ENCODE peak calls at places on chromosome 17, in nine cellular contexts. L, F, Q, P, U, E, A, O and K are unnamed samples.

GRCh38 chr17:81511800-81512559 is 619 bp downstream of the ACTG1 start:
- DNase-seq in U (no peak), A (peak; percentile 20), E (peak; percentile 54), O (no peak), P (no peak), L (no peak), F (no peak), Q (peak; percentile 31), K (no peak)

GRCh38 chr17:27555364-27555763 is 75.6 kb upstream of the LGALS9 start:
- DNase-seq in Q (no peak), F (no peak), P (no peak), A (no peak), O (no peak), E (no peak), U (no peak), L (no peak), K (no peak)

GRCh38 chr17:17032131-17032692 is 10.0 kb upstream of the MPRIP start:
- DNase-seq in Q (peak; percentile 82), L (peak; percentile 15), O (no peak), E (peak; percentile 79), F (no peak), U (no peak), A (peak; percentile 70), P (peak; percentile 74), K (peak; percentile 51)

GRCh38 chr17:43574896-43575525 is 28.9 kb upstream of the ETV4 start:
- DNase-seq in E (no peak), Q (no peak), P (peak; percentile 76), O (no peak), L (no peak), U (no peak), A (no peak), F (no peak), K (no peak)

GRCh38 chr17:58710948-58711552 is 18.6 kb downstream of the RAD51C start:
- DNase-seq in A (peak; percentile 82), Q (peak; percentile 19), F (no peak), O (no peak), E (peak; percentile 32), U (peak; percentile 25), P (peak; percentile 48), L (peak; percentile 50), K (peak; percentile 61)

GRCh38 chr17:82858376-82859126 is 18.7 kb upstream of the ZNF750 start:
- DNase-seq in Q (peak; percentile 87), L (no peak), U (peak; percentile 32), P (no peak), A (no peak), E (no peak), O (peak; percentile 88), F (no peak), K (peak; percentile 33)

GRCh38 chr17:3551189-3551588 is 6.4 kb downstream of the TRPV3 start:
- DNase-seq in F (no peak), U (no peak), Q (no peak), P (no peak), E (no peak), O (no peak), L (no peak), A (no peak), K (no peak)

GRCh38 chr17:15106540-15106939 is 158.6 kb downstream of the PMP22 start:
- DNase-seq in Q (peak; percentile 60), O (no peak), F (no peak), L (no peak), U (no peak), E (no peak), P (no peak), A (no peak), K (no peak)

GRCh38 chr17:31583795-31584340 is 192.4 kb downstream of the RAB11FIP4 start:
- DNase-seq in P (no peak), F (no peak), O (no peak), E (no peak), U (no peak), A (no peak), Q (no peak), L (no peak), K (no peak)

GRCh38 chr17:21389352-21389751 is 13.2 kb downstream of the KCNJ12 start:
- DNase-seq in F (no peak), Q (no peak), U (no peak), E (no peak), L (no peak), O (no peak), P (no peak), A (no peak), K (no peak)

GRCh38 chr17:73088561-73088960 is 3.9 kb downstream of the SLC39A11 start:
- DNase-seq in P (no peak), F (no peak), Q (no peak), U (no peak), E (no peak), L (no peak), O (no peak), A (no peak), K (no peak)

GRCh38 chr17:17609121-17609520 is 17.6 kb upstream of the PEMT start:
- DNase-seq in L (no peak), A (no peak), U (no peak), O (no peak), F (no peak), Q (no peak), P (no peak), E (no peak), K (no peak)

GRCh38 chr17:6567528-6568185 is 11.3 kb upstream of the PITPNM3 start:
- DNase-seq in L (no peak), Q (peak; percentile 91), P (peak; percentile 33), A (no peak), E (no peak), F (no peak), U (no peak), O (peak; percentile 41), K (no peak)

GRCh38 chr17:9370464-9370863 is 205.2 kb downstream of the STX8 start:
- DNase-seq in A (peak; percentile 63), L (no peak), E (no peak), O (no peak), Q (peak; percentile 59), P (no peak), F (no peak), U (no peak), K (peak; percentile 50)

GRCh38 chr17:1239210-1239609 is 31.0 kb upstream of the BHLHA9 start:
- DNase-seq in L (no peak), O (no peak), E (no peak), A (peak; percentile 90), F (no peak), Q (no peak), P (no peak), U (no peak), K (no peak)

GRCh38 chr17:75087558-75088453 is at the start of gene SLC16A5:
- DNase-seq in L (no peak), Q (peak; percentile 50), A (peak; percentile 84), F (no peak), E (peak; percentile 94), P (no peak), U (peak; percentile 47), O (no peak), K (peak; percentile 86)

GRCh38 chr17:19306160-19307111 is 56.1 kb downstream of the B9D1 start:
- DNase-seq in F (peak; percentile 12), O (no peak), E (peak; percentile 15), P (no peak), U (no peak), Q (no peak), L (no peak), A (no peak), K (no peak)

GRCh38 chr17:8066841-8067775 is 20.4 kb downstream of the ALOX12B start:
- DNase-seq in F (no peak), U (no peak), P (no peak), Q (peak; percentile 60), O (no peak), E (no peak), L (no peak), A (no peak), K (no peak)

GRCh38 chr17:10067446-10068143 is 130.8 kb downstream of the GAS7 start:
- DNase-seq in Q (no peak), E (no peak), L (no peak), U (no peak), F (no peak), A (no peak), O (no peak), P (no peak), K (no peak)

GRCh38 chr17:31266042-31266441 is 31.0 kb downstream of the OMG start:
- DNase-seq in A (no peak), Q (no peak), U (no peak), L (no peak), F (no peak), O (no peak), E (no peak), P (no peak), K (no peak)

GRCh38 chr17:55062921-55063320 is 94.4 kb downstream of the STXBP4 start:
- DNase-seq in P (no peak), E (no peak), F (no peak), O (no peak), L (no peak), A (peak; percentile 8), Q (peak; percentile 68), U (no peak), K (peak; percentile 67)

GRCh38 chr17:5133311-5133710 is 17.5 kb downstream of the USP6 start:
- DNase-seq in U (no peak), O (no peak), E (no peak), P (no peak), L (no peak), F (no peak), A (no peak), Q (no peak), K (no peak)

GRCh38 chr17:66702106-66702936 is 132.6 kb upstream of the CACNG5 start:
- DNase-seq in F (no peak), U (no peak), A (peak; percentile 17), P (no peak), O (no peak), E (no peak), Q (peak; percentile 40), L (no peak), K (no peak)

GRCh38 chr17:64648234-64648633 is 13.9 kb downstream of the SMURF2 start:
- DNase-seq in F (no peak), A (no peak), E (no peak), O (no peak), U (no peak), Q (no peak), P (no peak), L (no peak), K (no peak)

GRCh38 chr17:37488009-37488604 is 1.6 kb upstream of the DUSP14 start:
- DNase-seq in Q (peak; percentile 86), U (no peak), P (peak; percentile 25), F (no peak), E (no peak), A (peak; percentile 96), O (peak; percentile 81), L (peak; percentile 87), K (peak; percentile 99)

GRCh38 chr17:39845052-39845976 is 18.8 kb downstream of the IKZF3 start:
- DNase-seq in F (no peak), O (no peak), L (no peak), P (no peak), A (peak; percentile 4), U (no peak), Q (no peak), E (no peak), K (no peak)

GRCh38 chr17:50626037-50626574 is 8.6 kb upstream of the ABCC3 start:
- DNase-seq in U (peak; percentile 51), Q (peak; percentile 39), E (peak; percentile 81), P (peak; percentile 96), L (peak; percentile 62), A (peak; percentile 85), F (peak; percentile 67), O (peak; percentile 40), K (peak; percentile 58)

GRCh38 chr17:77098884-77099545 is 41.8 kb upstream of the SEC14L1 start:
- DNase-seq in O (no peak), L (peak; percentile 49), P (no peak), A (peak; percentile 94), U (no peak), E (no peak), F (no peak), Q (peak; percentile 38), K (peak; percentile 85)

GRCh38 chr17:65078441-65079160 is 22.1 kb upstream of the GNA13 start:
- DNase-seq in F (no peak), U (no peak), Q (peak; percentile 64), L (peak; percentile 50), E (no peak), O (no peak), P (peak; percentile 95), A (peak; percentile 54), K (peak; percentile 87)

GRCh38 chr17:12227547-12227946 is 206.9 kb downstream of the MAP2K4 start:
- DNase-seq in Q (no peak), O (no peak), F (no peak), P (no peak), L (no peak), E (no peak), U (no peak), A (no peak), K (no peak)

GRCh38 chr17:76232342-76232741 is 8.0 kb downstream of the RNF157 start:
- DNase-seq in A (peak; percentile 46), Q (peak; percentile 27), P (no peak), O (no peak), L (no peak), E (no peak), F (no peak), U (no peak), K (no peak)